ENCODE peak calls at places on chromosomes 16 and 17, in ten cellular contexts. L, C, B, T, G, F, I, Y, H and U are unnamed samples.

GRCh38 chr17:45221081-45221996 is at the start of gene FMNL1:
- DNase-seq in L (no peak), C (no peak), B (peak), T (no peak), G (peak), F (no peak), I (peak), Y (no peak), H (peak), U (no peak)

GRCh38 chr16:58582971-58583765 is 46.5 kb downstream of the CNOT1 start:
- DNase-seq in L (no peak), C (peak), B (no peak), T (peak), G (no peak), F (no peak), I (no peak), Y (no peak), H (no peak), U (no peak)

GRCh38 chr17:17167986-17168385 is 38.1 kb downstream of the PLD6 start:
- DNase-seq in L (no peak), C (no peak), B (no peak), T (no peak), G (peak), F (no peak), I (no peak), Y (no peak), H (no peak), U (no peak)

GRCh38 chr17:77696720-77697460 is 261.6 kb upstream of the TNRC6C start:
- DNase-seq in L (no peak), C (no peak), B (peak), T (no peak), G (no peak), F (no peak), I (no peak), Y (no peak), H (peak), U (no peak)

GRCh38 chr16:11955713-11956123 is 9.3 kb upstream of the TNFRSF17 start:
- DNase-seq in L (peak), C (peak), B (no peak), T (peak), G (no peak), F (no peak), I (no peak), Y (peak), H (peak), U (no peak)

GRCh38 chr17:40541060-40541872 is 24.0 kb downstream of the CCR7 start:
- DNase-seq in L (no peak), C (no peak), B (peak), T (no peak), G (no peak), F (peak), I (no peak), Y (no peak), H (peak), U (no peak)

GRCh38 chr17:30093463-30094147 is 23.0 kb upstream of the NSRP1 start:
- DNase-seq in L (peak), C (peak), B (peak), T (peak), G (peak), F (no peak), I (peak), Y (no peak), H (no peak), U (peak)

GRCh38 chr17:17884281-17885028 is 47.7 kb upstream of the SREBF1 start:
- DNase-seq in L (no peak), C (no peak), B (no peak), T (no peak), G (peak), F (no peak), I (no peak), Y (no peak), H (no peak), U (no peak)

GRCh38 chr16:8798535-8799157 is 1.0 kb downstream of the PMM2 start:
- DNase-seq in L (no peak), C (no peak), B (no peak), T (no peak), G (no peak), F (no peak), I (no peak), Y (no peak), H (no peak), U (no peak)

GRCh38 chr17:34437188-34437587 is 74.2 kb upstream of the CCL1 start:
- DNase-seq in L (no peak), C (no peak), B (no peak), T (no peak), G (no peak), F (no peak), I (no peak), Y (no peak), H (no peak), U (no peak)

GRCh38 chr16:85401370-85401916 is 211.7 kb upstream of the GSE1 start:
- DNase-seq in L (no peak), C (no peak), B (peak), T (no peak), G (peak), F (peak), I (no peak), Y (no peak), H (peak), U (no peak)

GRCh38 chr16:85178596-85178995 is 66.3 kb upstream of the CIBAR2 start:
- DNase-seq in L (no peak), C (no peak), B (no peak), T (no peak), G (peak), F (no peak), I (no peak), Y (no peak), H (no peak), U (no peak)

GRCh38 chr17:55641559-55642160 is 81.0 kb downstream of the TMEM100 start:
- DNase-seq in L (peak), C (peak), B (peak), T (peak), G (peak), F (peak), I (peak), Y (peak), H (peak), U (peak)

GRCh38 chr17:70166571-70166970 is 2.8 kb upstream of the KCNJ2 start:
- DNase-seq in L (no peak), C (no peak), B (no peak), T (no peak), G (no peak), F (no peak), I (no peak), Y (no peak), H (no peak), U (no peak)

GRCh38 chr17:78781339-78782304 is at the start of gene CYTH1:
- DNase-seq in L (peak), C (no peak), B (peak), T (peak), G (peak), F (peak), I (peak), Y (no peak), H (peak), U (peak)

GRCh38 chr17:77504652-77505459 is 364.1 kb downstream of the SEC14L1 start:
- DNase-seq in L (no peak), C (no peak), B (peak), T (no peak), G (peak), F (no peak), I (no peak), Y (no peak), H (peak), U (no peak)

GRCh38 chr17:62456016-62456415 is 22.6 kb upstream of the TLK2 start:
- DNase-seq in L (no peak), C (no peak), B (no peak), T (no peak), G (no peak), F (no peak), I (no peak), Y (no peak), H (no peak), U (no peak)

GRCh38 chr16:638034-638543 is 2.0 kb upstream of the METTL26 start:
- DNase-seq in L (no peak), C (no peak), B (no peak), T (no peak), G (no peak), F (peak), I (no peak), Y (no peak), H (no peak), U (no peak)

GRCh38 chr17:76153640-76154039 is 12.6 kb upstream of the FOXJ1 start:
- DNase-seq in L (no peak), C (peak), B (no peak), T (peak), G (no peak), F (no peak), I (no peak), Y (no peak), H (peak), U (no peak)

GRCh38 chr16:78773316-78773715 is 673.9 kb downstream of the WWOX start:
- DNase-seq in L (no peak), C (no peak), B (no peak), T (no peak), G (no peak), F (no peak), I (no peak), Y (no peak), H (no peak), U (no peak)

GRCh38 chr16:89613954-89614459 is 565 bp downstream of the DPEP1 start:
- DNase-seq in L (no peak), C (no peak), B (no peak), T (no peak), G (no peak), F (no peak), I (no peak), Y (no peak), H (no peak), U (no peak)

GRCh38 chr16:85492617-85492957 is 120.5 kb upstream of the GSE1 start:
- DNase-seq in L (no peak), C (no peak), B (no peak), T (no peak), G (no peak), F (no peak), I (no peak), Y (no peak), H (no peak), U (no peak)

GRCh38 chr16:71923941-71924690 is 28.8 kb downstream of the IST1 start:
- DNase-seq in L (no peak), C (peak), B (no peak), T (peak), G (no peak), F (no peak), I (no peak), Y (no peak), H (no peak), U (no peak)

GRCh38 chr16:64153718-64154117 is 968.1 kb downstream of the CDH11 start:
- DNase-seq in L (no peak), C (peak), B (no peak), T (no peak), G (no peak), F (no peak), I (no peak), Y (no peak), H (no peak), U (no peak)

GRCh38 chr16:77424841-77425604 is 9.8 kb downstream of the ADAMTS18 start:
- DNase-seq in L (no peak), C (peak), B (no peak), T (no peak), G (no peak), F (no peak), I (no peak), Y (no peak), H (no peak), U (no peak)

GRCh38 chr16:87541882-87542234 is 49.0 kb upstream of the ZCCHC14 start:
- DNase-seq in L (no peak), C (no peak), B (no peak), T (peak), G (no peak), F (no peak), I (no peak), Y (no peak), H (no peak), U (no peak)

GRCh38 chr16:75244844-75245758 is 6.3 kb downstream of the BCAR1 start:
- DNase-seq in L (peak), C (peak), B (peak), T (peak), G (peak), F (peak), I (peak), Y (peak), H (no peak), U (no peak)

GRCh38 chr17:59266748-59267147 is 46.4 kb downstream of the GDPD1 start:
- DNase-seq in L (no peak), C (no peak), B (no peak), T (peak), G (no peak), F (no peak), I (no peak), Y (no peak), H (no peak), U (peak)

GRCh38 chr17:10126554-10127493 is 71.6 kb downstream of the GAS7 start:
- DNase-seq in L (no peak), C (peak), B (no peak), T (peak), G (peak), F (peak), I (no peak), Y (no peak), H (no peak), U (no peak)

GRCh38 chr16:2180461-2180860 is 15.9 kb downstream of the CASKIN1 start:
- DNase-seq in L (no peak), C (no peak), B (no peak), T (no peak), G (no peak), F (no peak), I (no peak), Y (no peak), H (no peak), U (no peak)

GRCh38 chr16:2178321-2179106 is 17.9 kb downstream of the CASKIN1 start:
- DNase-seq in L (peak), C (peak), B (no peak), T (peak), G (no peak), F (no peak), I (no peak), Y (no peak), H (no peak), U (no peak)

GRCh38 chr16:2177561-2177960 is 18.8 kb downstream of the CASKIN1 start:
- DNase-seq in L (no peak), C (no peak), B (no peak), T (no peak), G (no peak), F (no peak), I (no peak), Y (no peak), H (no peak), U (no peak)

GRCh38 chr16:2179576-2179975 is 16.8 kb downstream of the CASKIN1 start:
- DNase-seq in L (no peak), C (no peak), B (no peak), T (no peak), G (no peak), F (no peak), I (no peak), Y (no peak), H (peak), U (no peak)

GRCh38 chr16:2179107-2179501 is 17.3 kb downstream of the CASKIN1 start:
- DNase-seq in L (no peak), C (no peak), B (no peak), T (no peak), G (no peak), F (no peak), I (no peak), Y (no peak), H (no peak), U (no peak)
- H3K4me3 ChIP-seq in L (no peak), C (no peak), B (no peak), T (no peak), G (no peak), F (no peak), I (no peak), Y (no peak), H (no peak), U (no peak)

DNA sequence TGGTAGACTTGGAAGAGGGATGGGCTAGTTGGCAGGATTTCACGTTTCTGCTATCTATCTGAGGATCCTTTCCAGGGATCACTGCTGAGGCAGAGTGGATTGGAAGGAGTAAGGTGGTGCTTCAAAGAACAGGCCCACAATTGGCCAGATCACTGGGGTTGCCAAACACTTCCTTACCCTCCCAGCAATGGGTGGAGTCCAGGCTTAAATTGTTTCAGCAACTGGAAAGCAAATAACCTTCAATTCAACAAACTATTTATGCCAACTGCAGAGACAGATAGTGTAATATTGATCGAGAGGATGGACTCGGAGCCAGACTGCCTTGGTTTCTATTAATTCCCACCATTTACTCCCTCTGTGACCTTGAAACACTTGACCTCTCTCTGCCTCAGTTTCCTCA is 2.1 kb downstream of the ARRB2 start:
- DNase-seq in L (no peak), C (no peak), B (no peak), T (no peak), G (no peak), F (no peak), I (no peak), Y (no peak), H (no peak), U (no peak)
- H3K4me3 ChIP-seq in L (no peak), C (no peak), B (peak), T (no peak), G (peak), F (no peak), I (no peak), Y (no peak), H (no peak), U (no peak)

DNA sequence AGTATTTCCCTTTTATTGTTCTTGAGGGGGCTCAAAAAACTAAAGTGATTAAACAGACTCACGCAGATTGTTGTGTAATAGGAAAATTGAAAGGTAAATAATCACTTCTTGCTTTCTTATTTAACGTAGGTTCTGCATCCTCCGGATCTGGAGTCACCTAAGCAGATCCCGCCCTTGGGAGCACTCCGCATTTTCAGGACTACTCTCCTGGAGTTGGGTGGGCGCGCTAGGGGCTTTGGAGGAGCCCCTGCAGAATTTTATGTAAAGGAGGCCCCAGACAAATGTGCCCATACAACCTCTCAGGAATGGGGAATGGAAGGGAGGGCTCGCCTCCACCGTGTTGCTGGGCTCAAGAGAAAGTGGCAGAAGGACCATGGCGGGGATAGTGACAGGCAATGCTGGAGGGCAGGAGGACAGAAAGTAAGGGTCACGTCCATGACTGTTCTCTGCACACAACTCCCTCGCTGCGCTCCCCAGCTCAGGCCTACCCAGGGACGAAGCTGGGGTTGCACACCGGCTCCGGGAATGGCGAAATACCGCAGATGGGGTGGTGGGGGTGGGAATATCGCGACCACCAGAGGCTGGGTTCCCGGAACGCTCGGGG is 8.3 kb downstream of the MT2A start:
- DNase-seq in L (no peak), C (no peak), B (no peak), T (no peak), G (no peak), F (no peak), I (no peak), Y (no peak), H (no peak), U (no peak)
- H3K4me3 ChIP-seq in L (no peak), C (peak), B (peak), T (peak), G (peak), F (peak), I (peak), Y (peak), H (no peak), U (no peak)

DNA sequence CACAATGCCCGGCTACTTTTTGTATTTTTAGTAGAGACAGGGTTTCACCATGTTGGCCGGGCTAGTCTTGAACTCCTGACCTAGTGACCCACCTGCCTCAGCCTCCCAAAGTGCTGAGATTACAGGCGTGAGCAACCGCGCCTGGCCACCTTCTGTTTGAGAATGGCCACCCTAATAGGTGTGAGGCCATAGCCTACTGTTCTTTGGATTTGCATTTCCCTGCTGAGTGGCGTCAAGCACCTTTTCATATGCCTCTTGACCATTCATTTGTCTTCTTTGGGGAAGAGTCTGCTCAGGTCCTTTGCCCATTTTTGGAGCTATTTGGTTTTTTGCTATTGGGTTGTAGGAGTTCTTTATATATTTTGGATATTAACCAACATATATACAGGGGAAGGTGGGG is 276.7 kb downstream of the PARN start:
- DNase-seq in L (no peak), C (no peak), B (no peak), T (no peak), G (no peak), F (no peak), I (no peak), Y (no peak), H (no peak), U (no peak)
- H3K4me3 ChIP-seq in L (no peak), C (no peak), B (no peak), T (no peak), G (no peak), F (no peak), I (no peak), Y (no peak), H (no peak), U (no peak)

DNA sequence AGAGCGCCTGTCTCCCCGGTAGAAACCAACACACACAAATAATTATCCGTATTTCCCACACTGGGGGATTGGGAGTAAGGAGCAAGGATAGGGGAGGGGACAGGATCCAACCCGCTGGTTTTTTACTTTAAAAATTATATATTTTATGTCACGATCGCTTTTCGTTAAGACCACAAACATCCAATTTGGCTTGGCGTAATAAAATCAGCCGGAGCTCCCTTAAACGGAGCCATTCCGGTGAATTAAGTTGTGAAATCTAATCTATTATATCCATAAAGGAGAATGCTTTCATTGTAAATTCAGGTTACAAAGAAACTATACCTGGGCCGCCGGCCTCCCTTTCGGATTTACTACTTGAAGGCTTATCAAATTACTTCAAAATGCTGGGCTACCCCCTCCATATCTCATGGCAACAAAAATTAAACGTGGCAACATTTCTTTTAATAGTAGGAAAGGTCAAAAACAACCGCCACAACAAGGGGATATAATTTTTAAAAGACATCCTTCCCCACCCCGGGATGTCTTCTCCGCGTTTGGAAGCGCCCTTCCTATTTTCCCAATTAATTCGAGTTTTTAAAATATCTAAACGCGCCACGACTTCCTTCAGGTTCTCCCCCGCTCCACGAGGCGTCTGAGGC is 47.1 kb upstream of the SLC38A10 start:
- DNase-seq in L (no peak), C (peak), B (no peak), T (no peak), G (no peak), F (peak), I (no peak), Y (no peak), H (no peak), U (no peak)
- H3K4me3 ChIP-seq in L (no peak), C (peak), B (peak), T (peak), G (peak), F (peak), I (peak), Y (peak), H (peak), U (no peak)

GRCh38 chr16:15434079-15434424 is 336 bp upstream of the BMERB1 start:
- DNase-seq in L (no peak), C (no peak), B (no peak), T (no peak), G (no peak), F (no peak), I (no peak), Y (no peak), H (no peak), U (no peak)
- H3K4me3 ChIP-seq in L (peak), C (peak), B (peak), T (peak), G (peak), F (peak), I (peak), Y (peak), H (no peak), U (peak)